ENCODE peak calls at places on chromosome 22, in five cellular contexts. W is H9, D is neuronal stem cell, J is H1, I is trophoblast cell. S is an unnamed sample.

GRCh38 chr22:46351767-46352166 is 16.3 kb downstream of the TRMU start:
- DNase-seq in J (no peak), D (no peak), W (no peak), I (no peak), S (no peak)

GRCh38 chr22:48677621-48678020 is 1150.1 kb downstream of the BRD1 start:
- DNase-seq in J (no peak), D (no peak), I (no peak), W (no peak), S (no peak)

GRCh38 chr22:41831828-41832552 is 915 bp upstream of the SREBF2 start:
- DNase-seq in J (no peak), D (peak; percentile 26), W (no peak), I (no peak), S (no peak)

GRCh38 chr22:41447435-41448188 is 1.0 kb upstream of the TOB2 start:
- DNase-seq in W (peak; percentile 74), D (peak; percentile 75), J (peak; percentile 78), I (peak; percentile 77), S (peak; percentile 85)

GRCh38 chr22:38292694-38293093 is 19.9 kb upstream of the TMEM184B start:
- DNase-seq in D (no peak), W (no peak), J (no peak), I (peak; percentile 85), S (peak; percentile 69)

GRCh38 chr22:33772793-33773192 is 147.5 kb downstream of the LARGE1 start:
- DNase-seq in W (no peak), J (no peak), D (no peak), I (no peak), S (no peak)

GRCh38 chr22:44153705-44154104 is 27.0 kb upstream of the PARVG start:
- DNase-seq in I (no peak), W (no peak), J (no peak), D (no peak), S (no peak)

GRCh38 chr22:23066200-23067022 is 3.9 kb upstream of the GNAZ start:
- DNase-seq in I (no peak), D (no peak), J (no peak), W (no peak), S (no peak)

GRCh38 chr22:32558681-32559355 is 84.2 kb downstream of the FBXO7 start:
- DNase-seq in D (no peak), W (no peak), I (no peak), J (no peak), S (peak; percentile 71)

GRCh38 chr22:46734830-46735453 is 3.1 kb downstream of the CERK start:
- DNase-seq in J (no peak), W (no peak), D (no peak), I (no peak), S (peak; percentile 4)

GRCh38 chr22:47377926-47378560 is 615.6 kb downstream of the TBC1D22A start:
- DNase-seq in D (no peak), W (no peak), I (no peak), J (no peak), S (no peak)

GRCh38 chr22:45864959-45865496 is 111.9 kb downstream of the WNT7B start:
- DNase-seq in J (no peak), D (no peak), W (no peak), I (no peak), S (no peak)

GRCh38 chr22:45608763-45609180 is 62.9 kb upstream of the ATXN10 start:
- DNase-seq in J (no peak), I (no peak), D (no peak), W (no peak), S (peak; percentile 44)

GRCh38 chr22:43004362-43005035 is 10.4 kb downstream of the PACSIN2 start:
- DNase-seq in I (no peak), W (no peak), J (no peak), D (no peak), S (peak; percentile 82)

GRCh38 chr22:18079706-18080230 is 2.0 kb downstream of the PEX26 start:
- DNase-seq in J (no peak), I (no peak), W (no peak), D (no peak), S (no peak)

GRCh38 chr22:43884600-43885318 is 7.1 kb downstream of the PNPLA5 start:
- DNase-seq in I (no peak), W (peak; percentile 87), J (peak; percentile 96), D (peak; percentile 54), S (peak; percentile 38)

GRCh38 chr22:43244803-43245527 is 58.0 kb upstream of the TTLL12 start:
- DNase-seq in I (no peak), J (no peak), D (no peak), W (no peak), S (no peak)

GRCh38 chr22:43155789-43156188 is 4.4 kb downstream of the TSPO start:
- DNase-seq in J (no peak), D (no peak), W (no peak), I (no peak), S (no peak)

GRCh38 chr22:33803883-33804282 is 116.4 kb downstream of the LARGE1 start:
- DNase-seq in J (no peak), I (no peak), D (no peak), W (no peak), S (no peak)

GRCh38 chr22:24423519-24424000 is 3.8 kb upstream of the ADORA2A start:
- DNase-seq in W (peak; percentile 68), D (peak; percentile 57), I (no peak), J (peak; percentile 92), S (no peak)

GRCh38 chr22:20109411-20110358 is 6.2 kb upstream of the RANBP1 start:
- DNase-seq in D (no peak), I (no peak), W (no peak), J (no peak), S (no peak)

GRCh38 chr22:20111045-20111688 is 4.7 kb upstream of the RANBP1 start:
- DNase-seq in I (peak; percentile 31), J (no peak), W (no peak), D (no peak), S (peak; percentile 44)

GRCh38 chr22:20108757-20109230 is 7.1 kb upstream of the RANBP1 start:
- DNase-seq in I (no peak), D (no peak), W (no peak), J (no peak), S (no peak)

GRCh38 chr22:20111689-20112622 is 3.9 kb upstream of the RANBP1 start:
- DNase-seq in J (no peak), I (no peak), W (no peak), D (no peak), S (no peak)

DNA sequence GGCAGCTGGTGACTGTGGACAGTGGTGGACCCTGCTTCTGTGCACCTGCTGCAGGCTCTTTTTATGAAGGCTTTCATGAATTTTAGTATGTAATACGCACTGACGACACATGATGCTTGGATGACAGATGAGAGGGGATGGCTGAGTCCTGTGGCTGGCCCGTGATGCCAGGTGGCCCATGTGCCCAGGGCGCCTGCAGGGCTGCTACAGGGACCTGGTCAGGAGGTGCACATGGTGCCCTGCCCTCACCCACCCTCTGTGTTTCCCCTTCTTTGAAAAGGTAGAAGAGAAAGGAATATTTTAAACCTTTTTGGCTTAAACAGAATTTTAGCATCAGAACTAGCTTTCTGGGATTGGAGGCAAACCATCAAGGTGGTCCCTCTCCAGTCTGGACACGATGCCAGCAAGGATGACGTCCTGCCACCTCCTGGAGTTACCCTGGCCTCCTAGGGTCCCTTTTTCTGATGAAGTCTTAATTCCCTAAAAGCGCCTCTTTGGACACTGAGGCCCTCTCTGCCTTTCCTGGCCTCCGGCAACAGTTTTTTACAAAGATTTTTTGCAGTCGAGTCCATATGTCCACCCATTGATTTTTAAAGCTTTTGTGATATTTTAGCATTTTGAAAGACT is 5.4 kb upstream of the RANBP1 start:
- DNase-seq in D (no peak), I (no peak), J (no peak), W (no peak), S (no peak)
- H2BK12ac ChIP-seq in D (no peak overlapping the region), I (no peak overlapping the region), J (no peak overlapping the region), W (no peak overlapping the region), S (no peak overlapping the region)

GRCh38 chr22:31090217-31091085 is 9.3 kb downstream of the SMTN start:
- DNase-seq in W (no peak), D (no peak), J (no peak), I (no peak), S (no peak)
- H2BK12ac ChIP-seq in W (no peak overlapping the region), D (no peak overlapping the region), J (no peak overlapping the region), I (no peak overlapping the region), S (no peak overlapping the region)

GRCh38 chr22:37182101-37182948 is 5.7 kb downstream of the C1QTNF6 start:
- DNase-seq in W (no peak), J (no peak), D (no peak), I (peak; percentile 76), S (no peak)
- H2BK12ac ChIP-seq in W (no peak overlapping the region), J (no peak overlapping the region), D (no peak overlapping the region), I (no peak overlapping the region), S (no peak overlapping the region)

DNA sequence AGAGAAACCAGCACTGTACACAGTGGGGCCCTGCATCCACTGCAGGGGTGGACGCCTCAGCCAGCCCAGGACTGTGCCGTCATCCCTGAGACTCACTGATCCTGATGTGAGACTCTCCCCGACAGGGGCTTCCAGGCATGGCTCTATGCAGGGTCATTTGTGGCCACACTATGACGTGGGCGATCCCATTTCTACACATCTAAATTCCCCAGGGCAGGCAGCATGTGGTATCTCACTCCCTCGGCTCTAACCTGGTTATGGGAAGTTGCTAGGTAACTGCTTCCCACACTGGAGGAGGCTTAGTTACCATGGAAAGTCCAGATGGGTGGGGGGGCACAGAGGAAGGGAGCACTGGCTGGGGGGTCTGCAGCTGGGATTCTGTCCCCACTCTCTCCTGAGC is 14.1 kb upstream of the FAM83F start:
- DNase-seq in J (no peak), I (no peak), D (no peak), W (no peak), S (no peak)
- H2BK12ac ChIP-seq in J (no peak overlapping the region), I (no peak overlapping the region), D (no peak overlapping the region), W (no peak overlapping the region), S (no peak overlapping the region)

DNA sequence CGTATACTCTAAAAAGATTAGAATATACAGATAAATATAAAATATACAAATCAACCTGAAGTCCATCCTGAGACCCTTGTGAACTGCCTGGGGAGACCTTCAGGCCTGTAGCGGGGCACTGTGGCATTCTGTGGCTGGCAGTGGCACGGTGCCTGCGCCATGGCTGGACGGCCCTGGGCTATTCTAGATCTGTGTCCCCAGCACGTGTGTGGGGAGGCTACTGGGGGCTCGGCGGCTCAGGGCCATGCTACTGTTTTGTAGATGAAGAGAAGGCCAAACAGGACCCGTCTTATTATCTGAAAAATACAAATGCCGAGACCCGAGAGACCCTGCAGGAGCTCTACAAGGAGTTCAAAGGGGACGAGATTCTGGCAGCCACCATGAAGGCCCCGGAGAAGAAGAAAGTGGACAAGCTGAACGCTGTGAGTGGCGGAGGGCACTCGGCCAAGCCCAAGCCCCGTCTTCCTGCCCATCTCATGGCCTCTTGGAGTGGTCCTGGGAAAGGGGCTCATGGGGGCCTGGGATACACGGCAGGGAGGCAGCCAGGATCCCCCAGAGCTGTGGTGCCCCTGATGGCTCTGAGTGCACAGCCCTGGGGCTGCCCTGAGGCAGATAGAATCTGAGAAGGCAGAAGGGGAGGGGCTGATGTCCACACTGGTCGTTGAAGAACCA is 18.8 kb downstream of the PPIL2 start:
- DNase-seq in W (no peak), D (no peak), I (no peak), J (no peak), S (no peak)
- H2BK12ac ChIP-seq in W (no peak overlapping the region), D (no peak overlapping the region), I (no peak overlapping the region), J (no peak overlapping the region), S (no peak overlapping the region)

DNA sequence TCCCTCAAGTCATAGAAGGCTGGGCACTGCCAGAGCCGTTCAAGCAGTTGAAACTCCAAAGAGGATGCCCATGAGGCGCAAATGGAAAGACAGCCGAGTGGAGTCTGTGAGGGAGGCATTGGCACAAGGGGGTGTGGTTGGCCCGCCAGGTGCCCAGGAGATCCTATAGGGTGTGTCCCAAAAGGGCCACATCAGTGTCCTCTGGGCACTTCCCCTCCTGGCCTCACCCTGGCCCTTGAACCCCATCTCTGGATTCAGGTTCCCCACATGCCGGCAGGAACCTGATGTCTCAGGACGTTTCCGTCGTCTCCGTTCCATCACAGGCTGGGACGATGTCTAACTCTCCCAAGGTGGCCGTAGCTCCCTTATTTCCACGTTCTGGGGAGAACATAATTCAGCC is 54.3 kb downstream of the SBF1 start:
- DNase-seq in D (no peak), W (no peak), J (no peak), I (no peak), S (no peak)
- H2BK12ac ChIP-seq in D (no peak overlapping the region), W (no peak overlapping the region), J (no peak overlapping the region), I (no peak overlapping the region), S (no peak overlapping the region)

S was measured in mesenchymal stem cell.